ENCODE peak calls at places on chromosomes 4 and X, in four cellular contexts. T is adrenal gland, Q is colonic mucosa, G is endodermal cell. R is an unnamed sample.

GRCh38 chr4:6278801-6279197 is 9.1 kb downstream of the WFS1 start:
- DNase-seq in T (peak; percentile 53), Q (peak; percentile 49), G (no peak), R (peak; percentile 77)

GRCh38 chrX:56382278-56382677 is 150.1 kb downstream of the KLF8 start:
- DNase-seq in T (no peak), Q (no peak), G (no peak), R (no peak)

GRCh38 chr4:19725130-19725529 is 526.6 kb upstream of the SLIT2 start:
- DNase-seq in T (no peak), Q (no peak), G (no peak), R (no peak)

GRCh38 chrX:151752847-151753246 is 18.3 kb downstream of the CNGA2 start:
- DNase-seq in T (no peak), Q (no peak), G (no peak), R (no peak)

GRCh38 chr4:82592639-82593038 is 30.9 kb upstream of the TMEM150C start:
- DNase-seq in T (no peak), Q (no peak), G (no peak), R (no peak)

GRCh38 chr4:189202182-189202868 is 738.3 kb upstream of the FRG1 start:
- DNase-seq in T (peak; percentile 60), Q (peak; percentile 32), G (peak; percentile 78), R (peak; percentile 56)

GRCh38 chr4:37922323-37922722 is 31.4 kb downstream of the TBC1D1 start:
- DNase-seq in T (no peak), Q (no peak), G (no peak), R (no peak)

GRCh38 chr4:20840648-20841190 is 140.5 kb downstream of the PACRGL start:
- DNase-seq in T (no peak), Q (no peak), G (no peak), R (no peak)

GRCh38 chr4:146143888-146144287 is 31.6 kb upstream of the LSM6 start:
- DNase-seq in T (no peak), Q (no peak), G (no peak), R (no peak)

GRCh38 chrX:31336419-31336818 is 264.6 kb upstream of the FTHL17 start:
- DNase-seq in T (no peak), Q (no peak), G (no peak), R (no peak)

GRCh38 chrX:129698150-129698549 is 40.6 kb upstream of the XPNPEP2 start:
- DNase-seq in T (no peak), Q (no peak), G (no peak), R (no peak)

GRCh38 chr4:162461952-162462351 is 298.2 kb upstream of the FSTL5 start:
- DNase-seq in T (no peak), Q (no peak), G (no peak), R (no peak)

GRCh38 chr4:76690091-76690905 is 207.6 kb downstream of the SOWAHB start:
- DNase-seq in T (peak; percentile 21), Q (no peak), G (no peak), R (no peak)

GRCh38 chrX:41047878-41048534 is 37.2 kb upstream of the USP9X start:
- DNase-seq in T (no peak), Q (peak; percentile 68), G (no peak), R (no peak)

GRCh38 chrX:103311401-103311785 is 603 bp upstream of the BEX2 start:
- DNase-seq in T (no peak), Q (no peak), G (no peak), R (no peak)

GRCh38 chr4:87659247-87659931 is 9.3 kb downstream of the DMP1 start:
- DNase-seq in T (no peak), Q (no peak), G (no peak), R (no peak)

GRCh38 chrX:148600131-148600530 is 99.7 kb downstream of the AFF2 start:
- DNase-seq in T (no peak), Q (no peak), G (no peak), R (no peak)

GRCh38 chr4:61549356-61549755 is 349.2 kb downstream of the ADGRL3 start:
- DNase-seq in T (no peak), Q (no peak), G (no peak), R (no peak)

GRCh38 chr4:185201983-185202962 is 1.5 kb downstream of the CFAP97 start:
- DNase-seq in T (no peak), Q (peak; percentile 39), G (no peak), R (no peak)

GRCh38 chr4:38566811-38567398 is 97.1 kb upstream of the KLF3 start:
- DNase-seq in T (no peak), Q (no peak), G (no peak), R (no peak)

GRCh38 chr4:25588211-25588610 is 67.4 kb upstream of the SLC34A2 start:
- DNase-seq in T (no peak), Q (no peak), G (no peak), R (no peak)

GRCh38 chr4:6252051-6252450 is 17.6 kb upstream of the WFS1 start:
- DNase-seq in T (no peak), Q (no peak), G (no peak), R (no peak)

GRCh38 chr4:125334936-125335335 is 20.2 kb downstream of the FAT4 start:
- DNase-seq in T (no peak), Q (no peak), G (no peak), R (no peak)

GRCh38 chr4:146334862-146335449 is 120.6 kb downstream of the REELD1 start:
- DNase-seq in T (no peak), Q (no peak), G (no peak), R (no peak)

GRCh38 chr4:176622251-176622968 is 170.3 kb downstream of the VEGFC start:
- DNase-seq in T (peak; percentile 33), Q (no peak), G (no peak), R (no peak)

GRCh38 chr4:188387134-188387791 is 248.0 kb downstream of the TRIML1 start:
- DNase-seq in T (no peak), Q (no peak), G (no peak), R (no peak)

GRCh38 chr4:20618010-20618409 is 82.2 kb upstream of the PACRGL start:
- DNase-seq in T (peak; percentile 53), Q (no peak), G (no peak), R (peak; percentile 54)

GRCh38 chr4:153068751-153069150 is 132.6 kb downstream of the FHDC1 start:
- DNase-seq in T (no peak), Q (no peak), G (no peak), R (no peak)

GRCh38 chr4:56467284-56468096 is at the start of gene SRP72:
- DNase-seq in T (peak; percentile 92), Q (peak; percentile 92), G (peak; percentile 95), R (peak; percentile 91)

GRCh38 chrX:136608295-136608933 is 39.5 kb upstream of the CD40LG start:
- DNase-seq in T (peak; percentile 29), Q (peak; percentile 29), G (peak; percentile 68), R (peak; percentile 33)
- TF ChIP-seq CTCF in T (peak; percentile 39), Q (peak; percentile 30), G (peak; percentile 69), R (no peak)

GRCh38 chr4:105436414-105436813 is 37.4 kb downstream of the PPA2 start:
- DNase-seq in T (no peak), Q (no peak), G (no peak), R (no peak)

GRCh38 chr4:105432438-105432837 is 41.4 kb downstream of the PPA2 start:
- DNase-seq in T (no peak), Q (no peak), G (no peak), R (no peak)

GRCh38 chr4:105434940-105435339 is 38.9 kb downstream of the PPA2 start:
- DNase-seq in T (no peak), Q (no peak), G (no peak), R (no peak)

GRCh38 chr4:105433421-105433820 is 40.4 kb downstream of the PPA2 start:
- DNase-seq in T (no peak), Q (no peak), G (no peak), R (no peak)
- H3K36me3 ChIP-seq in T (peaks cover 7% of the 10 kb centered on the region), Q (no peaks in the 10 kb centered on the region), G (peaks cover 69% of the 10 kb centered on the region), R (peaks cover 94% of the 10 kb centered on the region)

DNA sequence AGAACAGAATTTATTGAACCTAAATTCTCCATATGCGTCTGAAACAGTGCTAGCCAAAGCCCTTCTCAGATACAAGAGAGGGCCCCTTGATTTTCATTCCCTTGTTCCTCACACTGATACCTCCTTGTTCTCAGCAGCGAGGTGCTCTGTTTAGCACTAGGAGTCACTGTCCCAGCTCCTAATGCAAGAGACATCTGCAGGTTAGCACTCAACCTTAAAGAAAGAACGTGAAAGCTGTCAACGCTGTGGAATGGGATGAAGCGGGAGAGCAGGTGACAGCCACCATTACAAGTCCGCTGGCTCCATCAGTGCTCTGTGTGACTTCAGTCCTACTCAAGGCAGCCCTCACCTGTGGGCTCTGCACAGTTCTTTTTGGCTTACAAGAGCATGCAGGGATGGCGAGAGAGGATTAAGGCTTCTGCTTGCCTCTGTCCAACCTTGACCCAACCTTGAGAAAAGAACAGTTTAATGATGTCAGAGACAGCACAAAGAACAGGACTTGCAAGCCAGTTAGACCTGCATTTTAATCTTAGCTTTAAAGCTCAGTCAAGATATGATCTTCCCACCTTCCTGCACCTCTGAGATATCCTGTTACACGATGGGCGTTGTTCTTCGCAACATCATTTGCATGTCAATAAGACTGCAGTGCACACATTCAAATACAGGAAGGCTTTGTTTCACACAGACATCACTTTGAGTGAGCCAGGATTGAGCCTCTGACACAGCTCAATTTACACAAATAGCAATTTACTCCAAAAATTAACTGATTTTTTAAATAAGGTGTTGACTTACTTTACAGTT is 95.1 kb downstream of the ARSF start:
- DNase-seq in T (no peak), Q (no peak), G (peak; percentile 61), R (no peak)
- H3K4me3 ChIP-seq in T (no peak overlapping the region), Q (no peak overlapping the region), G (no peak overlapping the region), R (no peak overlapping the region)

DNA sequence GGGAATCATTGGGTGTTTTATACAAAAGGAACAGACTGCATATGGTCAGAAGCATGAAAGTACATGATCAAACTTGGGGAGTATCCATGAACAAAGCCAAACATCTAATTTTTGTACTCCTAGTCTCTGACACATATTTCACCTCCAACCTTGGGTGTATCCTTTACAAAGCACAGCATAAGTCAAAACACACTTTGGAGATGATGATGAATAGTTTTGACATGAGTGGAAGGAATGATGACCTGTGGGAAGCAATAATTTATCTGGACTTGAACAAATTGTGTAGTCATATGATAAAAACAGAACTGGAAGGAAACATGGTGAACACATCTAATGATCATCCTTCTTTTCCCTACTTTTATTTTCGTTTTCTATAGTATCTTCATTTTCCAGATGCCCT is 108.7 kb upstream of the PLS3 start:
- DNase-seq in T (no peak), Q (no peak), G (no peak), R (no peak)
- TF ChIP-seq CTCF in T (no peak), Q (no peak), G (no peak), R (no peak)

DNA sequence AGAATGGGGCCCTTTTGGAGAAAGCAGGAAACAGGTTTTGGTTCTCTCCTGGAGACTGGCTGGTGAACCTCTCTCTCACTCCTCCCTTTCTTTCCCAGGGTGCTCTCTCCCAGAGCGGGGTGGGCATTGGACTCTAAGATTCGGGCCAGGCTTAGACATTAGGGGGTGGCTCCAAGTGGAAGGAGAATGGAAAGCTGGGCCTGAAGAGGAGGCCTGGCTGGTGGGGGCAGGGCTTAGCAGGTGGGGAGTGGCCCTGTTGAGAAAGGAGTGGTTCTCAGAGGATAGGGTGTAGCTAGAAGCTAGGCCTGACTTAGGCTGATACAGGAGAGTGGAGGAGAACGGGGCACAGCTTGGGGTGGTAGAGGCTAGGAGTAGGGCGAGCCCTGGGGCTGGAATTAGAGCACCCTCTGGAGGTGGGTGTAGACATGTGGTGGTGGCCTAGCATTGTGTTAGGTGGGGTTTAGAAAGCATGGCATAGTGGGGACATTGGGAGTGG is 5.7 kb downstream of the PLP2 start:
- DNase-seq in T (no peak), Q (peak; percentile 62), G (no peak), R (no peak)
- H3K36me3 ChIP-seq in T (peaks cover 12% of the 10 kb centered on the region), Q (no peaks in the 10 kb centered on the region), G (no peaks in the 10 kb centered on the region), R (no peaks in the 10 kb centered on the region)

R was measured in heart left ventricle.